ENCODE peak calls at places on chromosome 19, in six cellular contexts. E is HCT116, C is mammary epithelial cell, U is H9, P is GM12878, T is Karpas-422. Z is an unnamed sample. For H3K4me1, the result is how much of the 10 kb centered on the place peaks cover.

GRCh38 chr19:8578642-8579265 is 1.5 kb upstream of the MYO1F start:
- DNase-seq in E (peak), C (peak), U (peak), P (no peak), T (peak), Z (peak)

GRCh38 chr19:51632126-51632525 is 1.9 kb upstream of the SIGLEC5 start:
- DNase-seq in E (no peak), C (no peak), U (no peak), P (no peak), T (no peak), Z (no peak)

GRCh38 chr19:43690890-43691289 is 20.9 kb upstream of the PLAUR start:
- DNase-seq in E (no peak), C (no peak), U (no peak), P (no peak), T (no peak), Z (no peak)

GRCh38 chr19:30718014-30718413 is 345.8 kb downstream of the ZNF536 start:
- DNase-seq in E (no peak), C (no peak), U (no peak), P (no peak), T (no peak), Z (no peak)

GRCh38 chr19:14565765-14566711 is 5.8 kb downstream of the NDUFB7 start:
- DNase-seq in E (no peak), C (no peak), U (no peak), P (no peak), T (no peak), Z (no peak)

GRCh38 chr19:51735759-51736449 is 12.1 kb upstream of the HAS1 start:
- DNase-seq in E (no peak), C (no peak), U (no peak), P (no peak), T (no peak), Z (peak)

GRCh38 chr19:46609511-46610412 is 8.6 kb downstream of the CALM3 start:
- DNase-seq in E (no peak), C (no peak), U (no peak), P (no peak), T (no peak), Z (no peak)

GRCh38 chr19:5799247-5800241 is 5.3 kb upstream of the NRTN start:
- DNase-seq in E (no peak), C (no peak), U (no peak), P (no peak), T (no peak), Z (no peak)

GRCh38 chr19:14517446-14517839 is 754 bp downstream of the DNAJB1 start:
- DNase-seq in E (no peak), C (no peak), U (no peak), P (no peak), T (no peak), Z (no peak)

GRCh38 chr19:13056052-13056660 is 46.5 kb downstream of the LYL1 start:
- DNase-seq in E (peak), C (peak), U (peak), P (no peak), T (no peak), Z (peak)

GRCh38 chr19:50497030-50497420 is 14.0 kb downstream of the JOSD2 start:
- DNase-seq in E (no peak), C (no peak), U (no peak), P (no peak), T (no peak), Z (no peak)

GRCh38 chr19:19006213-19006612 is 27.1 kb downstream of the SUGP2 start:
- DNase-seq in E (no peak), C (no peak), U (no peak), P (no peak), T (no peak), Z (peak)

GRCh38 chr19:35206379-35206778 is 22.2 kb downstream of the FAM187B start:
- DNase-seq in E (no peak), C (no peak), U (no peak), P (peak), T (no peak), Z (no peak)

GRCh38 chr19:18046066-18046718 is 38.2 kb downstream of the ARRDC2 start:
- DNase-seq in E (peak), C (peak), U (no peak), P (no peak), T (no peak), Z (peak)

GRCh38 chr19:8310342-8311055 is 2.3 kb upstream of the CD320 start:
- DNase-seq in E (no peak), C (no peak), U (no peak), P (no peak), T (no peak), Z (no peak)

GRCh38 chr19:43841990-43842389 is 14.9 kb downstream of the ZNF283 start:
- DNase-seq in E (no peak), C (no peak), U (no peak), P (no peak), T (no peak), Z (no peak)

GRCh38 chr19:46840157-46840942 is 10.3 kb downstream of the AP2S1 start:
- DNase-seq in E (no peak), C (peak), U (peak), P (no peak), T (peak), Z (peak)

GRCh38 chr19:57947088-57947418 is 453 bp downstream of the ZNF256 start:
- DNase-seq in E (no peak), C (peak), U (no peak), P (no peak), T (no peak), Z (no peak)

GRCh38 chr19:55481148-55482127 is 3.5 kb upstream of the NAT14 start:
- DNase-seq in E (no peak), C (no peak), U (peak), P (no peak), T (no peak), Z (no peak)

GRCh38 chr19:16920816-16921529 is 32.2 kb downstream of the F2RL3 start:
- DNase-seq in E (peak), C (peak), U (no peak), P (no peak), T (no peak), Z (peak)

GRCh38 chr19:33468361-33469170 is 53.0 kb downstream of the PEPD start:
- DNase-seq in E (no peak), C (no peak), U (peak), P (no peak), T (no peak), Z (peak)

GRCh38 chr19:47158879-47159509 is 28.4 kb downstream of the SAE1 start:
- DNase-seq in E (no peak), C (peak), U (no peak), P (no peak), T (no peak), Z (no peak)

GRCh38 chr19:9860407-9860806 is 25.3 kb downstream of the PIN1 start:
- DNase-seq in E (no peak), C (no peak), U (no peak), P (no peak), T (no peak), Z (no peak)

GRCh38 chr19:2331601-2332246 is 3.2 kb downstream of the SPPL2B start:
- DNase-seq in E (no peak), C (no peak), U (no peak), P (no peak), T (no peak), Z (no peak)

GRCh38 chr19:2333027-2333806 is 4.7 kb downstream of the SPPL2B start:
- DNase-seq in E (no peak), C (no peak), U (no peak), P (no peak), T (no peak), Z (no peak)

GRCh38 chr19:2333807-2334211 is 5.3 kb downstream of the SPPL2B start:
- DNase-seq in E (no peak), C (no peak), U (no peak), P (no peak), T (no peak), Z (no peak)

GRCh38 chr19:2330632-2331284 is 2.3 kb downstream of the SPPL2B start:
- DNase-seq in E (no peak), C (no peak), U (no peak), P (no peak), T (no peak), Z (no peak)

DNA sequence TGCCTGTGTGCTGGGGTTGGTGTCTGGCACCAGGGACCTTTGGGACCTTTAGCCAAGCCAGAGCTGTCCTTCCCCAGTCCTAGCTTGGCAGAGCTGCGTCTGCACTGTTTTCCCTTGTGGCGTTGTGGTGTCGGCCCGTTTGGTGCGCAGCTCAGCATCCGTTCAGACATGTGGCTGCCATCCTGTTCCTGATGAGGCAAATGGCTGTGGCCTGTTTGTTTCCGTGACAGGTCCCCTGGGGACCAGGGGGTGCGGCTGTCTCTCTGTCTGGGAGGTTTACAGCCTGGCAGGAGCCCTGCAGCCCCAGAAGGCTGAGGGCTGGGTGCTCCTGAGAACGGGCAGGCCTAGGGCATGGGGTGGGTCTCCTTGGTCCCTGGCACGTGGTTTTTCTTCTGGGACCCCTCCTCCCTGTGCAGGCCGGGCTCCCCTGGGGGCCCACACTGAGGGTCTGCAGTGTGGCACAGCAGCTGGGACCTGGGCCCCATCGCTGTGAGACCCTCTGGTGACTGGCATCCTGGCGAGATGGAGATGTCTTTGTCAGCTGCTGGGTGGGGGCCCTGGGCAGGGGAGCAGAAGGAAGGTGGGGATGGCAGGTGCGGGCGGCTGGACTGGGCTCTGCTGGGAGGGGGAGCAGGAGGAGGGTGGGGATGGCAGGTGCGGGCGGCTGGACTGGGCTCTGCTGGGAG is 4.0 kb downstream of the SPPL2B start:
- DNase-seq in E (no peak), C (no peak), U (no peak), P (peak), T (peak), Z (no peak)
- H3K4me1 ChIP-seq in E (under half), C (under half), U (under half), P (under half), T (under half), Z (under half)

DNA sequence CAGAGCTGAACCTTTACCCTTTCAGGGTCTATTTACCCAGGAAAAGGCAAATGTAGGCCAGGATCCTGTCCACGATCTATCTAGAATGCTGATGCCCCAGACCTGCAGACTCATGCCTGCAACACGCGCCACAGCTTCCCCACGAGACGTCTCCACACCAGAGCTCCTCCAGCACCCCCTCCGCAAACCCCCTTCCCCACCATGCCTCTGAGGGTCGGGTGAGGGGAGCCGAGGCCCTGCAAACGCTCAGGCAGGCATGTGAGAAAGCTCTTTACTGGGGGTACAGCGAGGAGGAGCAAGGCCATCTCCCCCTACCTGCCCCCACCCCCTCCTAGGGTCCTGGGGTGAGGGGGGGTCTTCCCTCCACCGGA is 8.9 kb downstream of the DYRK1B start:
- DNase-seq in E (no peak), C (no peak), U (no peak), P (no peak), T (no peak), Z (no peak)
- H3K27ac ChIP-seq in E (no peak), C (no peak), U (no peak), P (no peak), T (no peak), Z (no peak)

GRCh38 chr19:28711401-28711800 is 501.6 kb downstream of the UQCRFS1 start:
- DNase-seq in E (no peak), C (no peak), U (no peak), P (no peak), T (no peak), Z (no peak)
- H3K4me2 ChIP-seq in E (no peak), C (no peak), U (no peak), P (no peak), T (no peak), Z (no peak)

GRCh38 chr19:42275517-42275916 is 6.5 kb downstream of the CIC start:
- DNase-seq in E (no peak), C (no peak), U (no peak), P (no peak), T (no peak), Z (no peak)

GRCh38 chr19:42275103-42275502 is 6.1 kb downstream of the CIC start:
- DNase-seq in E (no peak), C (no peak), U (no peak), P (no peak), T (no peak), Z (no peak)

GRCh38 chr19:42276821-42277220 is 7.8 kb downstream of the CIC start:
- DNase-seq in E (no peak), C (peak), U (no peak), P (no peak), T (no peak), Z (no peak)

GRCh38 chr19:42277821-42278809 is 9.1 kb downstream of the CIC start:
- DNase-seq in E (no peak), C (peak), U (peak), P (no peak), T (no peak), Z (no peak)

DNA sequence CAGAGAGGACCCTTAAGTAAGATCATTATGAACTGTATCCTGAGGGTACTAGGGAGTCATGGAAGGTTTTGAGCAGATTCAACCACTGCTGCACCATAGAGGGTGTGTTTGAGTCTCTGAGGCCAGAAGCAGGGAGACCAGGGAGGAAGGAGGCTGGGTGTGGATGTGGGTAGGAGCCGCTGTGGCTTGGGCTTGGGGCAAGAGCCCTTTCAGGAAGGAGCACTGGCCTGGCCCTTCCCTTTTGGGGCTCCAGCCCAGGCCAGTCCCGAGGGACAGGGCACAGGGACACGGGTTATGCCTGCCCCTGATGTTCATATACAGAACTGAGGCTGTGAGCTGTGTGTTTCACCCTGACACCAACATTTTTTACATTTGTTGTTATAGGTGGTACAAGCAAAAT is 7.2 kb downstream of the CIC start:
- DNase-seq in E (no peak), C (no peak), U (no peak), P (no peak), T (no peak), Z (no peak)
- H3K4me1 ChIP-seq in E (under half), C (half or more), U (under half), P (under half), T (under half), Z (under half)

GRCh38 chr19:4043410-4043809 is 23.3 kb downstream of the ZBTB7A start:
- DNase-seq in E (no peak), C (no peak), U (no peak), P (no peak), T (no peak), Z (no peak)
- H3K27ac ChIP-seq in E (no peak), C (no peak), U (no peak), P (no peak), T (no peak), Z (no peak)

GRCh38 chr19:861099-861755 is 1.8 kb downstream of the CFD start:
- DNase-seq in E (no peak), C (no peak), U (no peak), P (no peak), T (no peak), Z (no peak)
- H3K4me2 ChIP-seq in E (peak), C (peak), U (peak), P (no peak), T (no peak), Z (no peak)

GRCh38 chr19:39347332-39348227 is 5.4 kb downstream of the SAMD4B start:
- DNase-seq in E (no peak), C (no peak), U (no peak), P (no peak), T (no peak), Z (no peak)
- H3K4me1 ChIP-seq in E (under half), C (under half), U (under half), P (under half), T (under half), Z (under half)

GRCh38 chr19:48325265-48325910 is at the start of gene EMP3:
- DNase-seq in E (peak), C (peak), U (peak), P (peak), T (peak), Z (peak)

GRCh38 chr19:48321622-48322591 is 3.4 kb upstream of the EMP3 start:
- DNase-seq in E (peak), C (peak), U (peak), P (peak), T (peak), Z (peak)

GRCh38 chr19:48318286-48318987 is 6.9 kb upstream of the EMP3 start:
- DNase-seq in E (no peak), C (no peak), U (no peak), P (no peak), T (no peak), Z (no peak)

GRCh38 chr19:48319647-48320537 is 5.5 kb upstream of the EMP3 start:
- DNase-seq in E (peak), C (peak), U (peak), P (no peak), T (peak), Z (peak)

DNA sequence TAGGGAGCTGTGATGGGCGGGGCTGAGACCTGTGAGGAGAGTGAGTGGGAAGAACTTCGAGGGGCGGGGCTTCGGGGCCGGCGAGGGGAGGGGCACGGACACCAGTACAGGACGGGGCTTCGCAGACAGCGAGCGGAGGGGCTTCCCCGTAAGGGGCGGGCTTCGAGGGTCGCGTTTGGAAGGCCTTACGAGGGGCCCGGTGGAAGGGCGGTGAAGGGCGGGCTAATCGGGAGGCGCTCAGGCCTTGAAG is 4.1 kb upstream of the EMP3 start:
- DNase-seq in E (peak), C (peak), U (peak), P (peak), T (peak), Z (peak)
- H3K27ac ChIP-seq in E (peak), C (peak), U (no peak), P (peak), T (peak), Z (peak)

DNA sequence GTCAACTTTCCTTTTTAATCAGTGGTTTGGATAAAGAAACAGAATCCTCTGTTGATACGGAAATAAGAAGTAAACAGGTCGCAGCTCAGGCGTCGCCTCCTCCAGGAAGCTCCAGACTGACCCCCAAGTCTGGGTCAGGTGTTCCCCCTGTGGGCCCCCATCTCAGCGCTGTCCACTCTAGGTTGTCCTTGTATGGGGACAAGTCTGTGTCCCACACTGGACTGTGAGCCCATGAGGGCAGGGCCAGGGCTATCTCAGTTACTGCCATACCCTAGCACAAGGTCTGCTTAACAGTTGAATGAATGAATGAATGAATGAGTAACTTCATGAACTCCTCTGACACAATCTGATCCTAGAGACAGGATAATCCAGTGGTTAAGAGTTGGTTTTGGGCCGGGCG is 7.5 kb downstream of the CLASRP start:
- DNase-seq in E (no peak), C (no peak), U (no peak), P (no peak), T (no peak), Z (no peak)
- H3K4me2 ChIP-seq in E (no peak), C (no peak), U (no peak), P (peak), T (peak), Z (no peak)

GRCh38 chr19:10878253-10878652 is 6.9 kb downstream of the CARM1 start:
- DNase-seq in E (no peak), C (no peak), U (no peak), P (no peak), T (no peak), Z (no peak)
- H3K4me1 ChIP-seq in E (half or more), C (under half), U (under half), P (half or more), T (half or more), Z (under half)